ENCODE peak calls at places on chromosomes 11 and 22, in ten cellular contexts. A is HS-27A, O is NCI-H146, J is BJ, M is NCI-H1436, G is RKO, X is amniotic stem cell, F is NCI-H1105 treated with DMSO at 0.1 percent for 48 hours, I is pancreas, T is Caki2. R is an unnamed sample.

GRCh38 chr11:30128269-30128932 is 102.4 kb upstream of the FSHB start:
- DNase-seq in A (peak; percentile 78), O (no peak), J (no peak), M (no peak), G (peak; percentile 80), X (peak; percentile 17), F (peak; percentile 27), I (no peak), T (no peak), R (peak; percentile 46)

GRCh38 chr11:35043933-35044332 is 95.0 kb upstream of the CD44 start:
- DNase-seq in A (no peak), O (no peak), J (no peak), M (peak; percentile 28), G (no peak), X (no peak), F (no peak), I (no peak), T (no peak), R (no peak)

GRCh38 chr11:130122141-130122575 is 37.4 kb upstream of the ST14 start:
- DNase-seq in A (no peak), O (no peak), J (no peak), M (no peak), G (no peak), X (no peak), F (no peak), I (no peak), T (no peak), R (no peak)

GRCh38 chr11:63709336-63709735 is 28.0 kb downstream of the RTN3 start:
- DNase-seq in A (no peak), O (no peak), J (no peak), M (no peak), G (no peak), X (no peak), F (no peak), I (no peak), T (no peak), R (no peak)

GRCh38 chr11:123302751-123303195 is 107.7 kb upstream of the CLMP start:
- DNase-seq in A (no peak), O (no peak), J (peak; percentile 38), M (no peak), G (peak; percentile 2), X (peak; percentile 54), F (no peak), I (no peak), T (no peak), R (no peak)

GRCh38 chr11:78798567-78799170 is 224.0 kb upstream of the NARS2 start:
- DNase-seq in A (no peak), O (peak; percentile 62), J (no peak), M (peak; percentile 60), G (peak; percentile 55), X (no peak), F (peak; percentile 44), I (peak; percentile 62), T (no peak), R (no peak)

GRCh38 chr11:62680825-62681240 is 2.0 kb upstream of the UBXN1 start:
- DNase-seq in A (no peak), O (peak; percentile 61), J (no peak), M (peak; percentile 65), G (peak; percentile 91), X (peak; percentile 52), F (no peak), I (no peak), T (peak; percentile 60), R (peak; percentile 74)

GRCh38 chr11:112085822-112086421 is 634 bp downstream of the TIMM8B start:
- DNase-seq in A (no peak), O (peak; percentile 47), J (no peak), M (no peak), G (peak; percentile 69), X (no peak), F (no peak), I (peak; percentile 18), T (peak; percentile 13), R (peak; percentile 35)

GRCh38 chr11:280762-281485 is 2.7 kb downstream of the NLRP6 start:
- DNase-seq in A (no peak), O (no peak), J (no peak), M (no peak), G (no peak), X (no peak), F (no peak), I (peak; percentile 23), T (no peak), R (no peak)

GRCh38 chr22:44338906-44339305 is 26.2 kb upstream of the SHISAL1 start:
- DNase-seq in A (no peak), O (peak; percentile 69), J (no peak), M (no peak), G (no peak), X (no peak), F (no peak), I (no peak), T (no peak), R (no peak)

GRCh38 chr22:33101550-33101949 is 43.4 kb upstream of the SYN3 start:
- DNase-seq in A (no peak), O (no peak), J (no peak), M (no peak), G (no peak), X (no peak), F (no peak), I (no peak), T (no peak), R (no peak)

R was measured in kidney glomerular epithelial cell.